ENCODE peak calls at places on chromosomes 4 and X, in five cellular contexts. M is HCT116, F is spleen, I is H1, T is SK-N-SH. J is an unnamed sample.

GRCh38 chr4:6008766-6009385 is 9.4 kb downstream of the C4orf50 start:
- DNase-seq in F (peak; percentile 54), M (no peak), T (no peak), I (no peak), J (no peak)

GRCh38 chrX:51894697-51895336 is 1.4 kb downstream of the MAGED1 start:
- DNase-seq in T (peak; percentile 46), F (no peak), I (peak; percentile 44), M (no peak), J (no peak)

GRCh38 chr4:167100120-167100519 is 134.2 kb downstream of the SPOCK3 start:
- DNase-seq in I (no peak), F (no peak), M (no peak), T (no peak), J (no peak)

GRCh38 chrX:1584237-1585011 is 7.0 kb upstream of the AKAP17A start:
- DNase-seq in I (no peak), M (no peak), T (no peak), F (no peak), J (peak; percentile 15)

GRCh38 chrX:121150217-121150616 is 102.8 kb downstream of the GLUD2 start:
- DNase-seq in F (no peak), I (no peak), M (no peak), T (no peak), J (no peak)

GRCh38 chr4:147938481-147938880 is 206.6 kb downstream of the ARHGAP10 start:
- DNase-seq in I (no peak), T (no peak), M (no peak), F (no peak), J (no peak)

GRCh38 chr4:119667802-119668201 is 39.2 kb upstream of the PDE5A start:
- DNase-seq in F (no peak), I (no peak), T (no peak), M (no peak), J (no peak)

GRCh38 chr4:4759233-4759632 is 100.2 kb upstream of the MSX1 start:
- DNase-seq in M (no peak), F (no peak), T (no peak), I (no peak), J (no peak)

GRCh38 chr4:82421796-82422560 is 8.3 kb downstream of the HNRNPDL start:
- DNase-seq in F (no peak), I (peak; percentile 55), T (no peak), M (no peak), J (no peak)

GRCh38 chrX:147911192-147912022 is at the start of gene FMR1:
- DNase-seq in I (peak; percentile 85), T (peak; percentile 95), M (peak; percentile 67), F (peak; percentile 98), J (peak; percentile 95)

GRCh38 chr4:81359207-81359606 is 112.5 kb downstream of the RASGEF1B start:
- DNase-seq in F (no peak), I (no peak), T (no peak), M (no peak), J (no peak)

GRCh38 chr4:137203601-137204000 is 328.7 kb downstream of the PCDH18 start:
- DNase-seq in F (no peak), T (no peak), M (no peak), I (no peak), J (no peak)

GRCh38 chr4:101418055-101418454 is 70.7 kb upstream of the PPP3CA start:
- DNase-seq in I (no peak), T (no peak), F (peak; percentile 75), M (no peak), J (no peak)

GRCh38 chr4:163467371-163467770 is 6.2 kb downstream of the TKTL2 start:
- DNase-seq in I (no peak), F (no peak), T (no peak), M (no peak), J (no peak)

DNA sequence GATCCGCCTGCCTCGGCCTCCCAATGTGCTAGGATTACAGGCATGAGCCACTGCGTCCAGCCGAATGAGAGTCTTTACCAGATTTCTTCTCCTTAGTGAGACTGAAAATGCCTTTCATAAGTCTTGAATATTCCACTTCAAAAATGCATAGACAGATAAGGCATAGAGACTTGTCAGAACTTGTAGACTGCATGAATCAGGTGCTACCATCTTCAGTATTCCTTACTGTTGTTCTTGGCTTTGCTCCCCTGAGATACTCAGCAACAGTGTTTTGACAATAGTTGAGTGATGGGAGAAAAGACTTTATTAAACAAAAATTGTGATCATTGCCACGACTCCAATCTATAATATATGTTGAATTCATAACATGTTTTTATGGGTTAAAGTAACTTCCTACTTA is 11.0 kb downstream of the TKTL2 start:
- DNase-seq in M (no peak), F (no peak), T (no peak), I (no peak), J (no peak)
- TF ChIP-seq POLR2AphosphoS5 in M (no peak), F (no peak), T (no peak), I (no peak), J (no peak)

DNA sequence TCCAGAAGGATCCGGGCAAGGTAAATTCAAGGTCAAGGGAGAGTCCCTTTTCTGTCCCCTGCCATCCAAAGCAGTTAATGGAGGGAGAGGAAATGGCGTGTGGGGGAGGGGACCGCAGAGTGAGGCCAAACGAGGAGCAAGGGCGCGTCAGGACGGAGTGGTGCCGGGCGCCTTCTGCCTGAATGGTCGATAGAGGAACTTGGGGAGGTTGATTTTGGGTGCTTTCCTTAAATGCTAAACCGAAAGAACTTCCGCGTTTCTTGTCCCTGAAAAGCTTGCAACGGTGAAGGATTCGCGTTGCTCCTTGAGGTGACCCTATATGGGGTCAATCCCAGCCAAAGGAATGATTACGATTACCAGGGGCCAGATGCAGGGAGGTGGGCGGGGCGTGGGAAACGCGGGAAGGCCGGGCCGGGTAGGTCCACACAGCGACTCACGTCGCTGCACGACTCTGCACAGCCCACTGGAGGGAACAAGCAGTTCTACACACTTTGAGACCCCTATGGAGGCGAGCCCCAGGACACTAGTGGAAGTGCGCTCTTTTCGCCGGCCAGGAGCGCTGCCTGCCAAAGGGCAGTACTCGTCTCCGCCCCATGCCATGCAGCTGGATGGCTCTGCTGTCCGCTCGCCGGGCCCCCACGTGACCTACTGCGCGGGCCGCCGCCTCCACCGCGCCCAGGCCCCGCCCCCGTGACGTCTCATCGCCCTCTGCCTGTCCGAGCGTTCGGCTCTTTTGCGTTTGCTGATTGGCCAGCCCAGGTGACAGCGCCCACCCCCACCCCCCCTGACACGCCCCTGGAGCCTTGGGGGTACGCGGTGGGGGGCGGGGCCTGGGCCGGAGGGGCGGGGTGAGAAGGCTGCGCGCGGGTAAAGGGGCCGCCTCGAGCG is 452 bp upstream of the GK start:
- DNase-seq in T (peak; percentile 93), I (peak; percentile 93), F (peak; percentile 98), M (peak; percentile 69), J (peak; percentile 93)
- TF ChIP-seq POLR2AphosphoS5 in T (no peak), I (peak; percentile 86), F (peak; percentile 94), M (no peak), J (peak; percentile 47)

GRCh38 chr4:150315691-150316090 is 237.4 kb downstream of the DCLK2 start:
- DNase-seq in I (no peak), F (no peak), T (no peak), M (no peak), J (no peak)
- TF ChIP-seq POLR2AphosphoS5 in I (no peak), F (no peak), T (no peak), M (no peak), J (no peak)

DNA sequence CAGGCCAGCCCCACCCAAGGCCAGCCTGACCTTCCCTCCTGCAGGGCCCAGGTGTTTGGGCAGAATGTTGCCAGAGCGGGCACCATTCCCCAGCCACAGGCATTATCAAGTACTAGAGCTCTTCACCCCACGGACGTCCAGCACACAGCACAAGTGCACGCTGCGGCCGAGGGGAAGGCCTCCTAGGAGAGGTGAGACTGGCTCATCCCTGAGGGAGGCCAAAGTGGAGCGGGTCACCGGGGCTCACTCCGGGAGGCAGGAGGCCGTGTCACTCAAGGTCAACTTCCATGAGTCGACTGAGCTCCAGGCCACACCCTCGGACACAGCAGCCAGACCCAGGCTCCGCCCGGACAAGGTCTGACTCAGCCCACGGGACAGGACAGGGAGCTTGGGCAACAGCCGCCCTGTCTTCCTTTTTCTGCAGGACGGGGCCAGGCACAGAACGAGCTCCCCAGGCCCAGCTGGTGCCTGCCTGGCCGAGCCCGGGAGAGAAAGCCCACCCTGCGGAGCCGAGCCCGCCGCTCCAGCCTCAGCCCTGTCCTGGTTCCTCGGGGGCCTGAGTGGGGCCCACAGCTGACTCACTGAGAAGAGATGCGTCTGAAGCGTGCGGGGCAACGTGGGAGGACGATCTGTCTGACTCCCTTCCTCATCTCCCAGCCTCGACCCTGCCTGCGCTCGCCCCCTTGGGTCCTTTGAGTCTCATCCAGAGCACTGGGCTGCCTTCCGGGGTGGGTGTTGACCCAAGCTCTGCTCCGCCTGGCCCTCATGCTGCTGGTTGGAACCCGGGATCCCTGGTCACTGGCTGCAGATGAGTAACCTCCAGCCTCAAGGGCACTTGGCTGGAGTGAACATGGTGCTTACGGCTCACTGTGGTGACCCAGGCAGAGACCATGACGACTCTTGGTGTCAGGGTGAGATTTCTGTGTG is 1.6 kb downstream of the SLC49A3 start:
- DNase-seq in M (peak; percentile 66), I (no peak), F (peak; percentile 96), T (peak; percentile 47), J (peak; percentile 90)
- TF ChIP-seq POLR2AphosphoS5 in M (peak; percentile 71), I (no peak), F (peak; percentile 89), T (peak; percentile 20), J (peak; percentile 85)

GRCh38 chr4:84496356-84497219 is 2.5 kb downstream of the NKX6-1 start:
- DNase-seq in F (no peak), M (no peak), T (peak; percentile 42), I (peak; percentile 78), J (no peak)

GRCh38 chr4:84497220-84497834 is 1.8 kb downstream of the NKX6-1 start:
- DNase-seq in T (peak; percentile 46), M (no peak), I (peak; percentile 60), F (no peak), J (no peak)

GRCh38 chr4:84494518-84494917 is 4.6 kb downstream of the NKX6-1 start:
- DNase-seq in I (no peak), T (no peak), M (no peak), F (no peak), J (no peak)

GRCh38 chr4:84497835-84498202 is 1.3 kb downstream of the NKX6-1 start:
- DNase-seq in I (peak; percentile 76), T (no peak), M (no peak), F (no peak), J (no peak)

DNA sequence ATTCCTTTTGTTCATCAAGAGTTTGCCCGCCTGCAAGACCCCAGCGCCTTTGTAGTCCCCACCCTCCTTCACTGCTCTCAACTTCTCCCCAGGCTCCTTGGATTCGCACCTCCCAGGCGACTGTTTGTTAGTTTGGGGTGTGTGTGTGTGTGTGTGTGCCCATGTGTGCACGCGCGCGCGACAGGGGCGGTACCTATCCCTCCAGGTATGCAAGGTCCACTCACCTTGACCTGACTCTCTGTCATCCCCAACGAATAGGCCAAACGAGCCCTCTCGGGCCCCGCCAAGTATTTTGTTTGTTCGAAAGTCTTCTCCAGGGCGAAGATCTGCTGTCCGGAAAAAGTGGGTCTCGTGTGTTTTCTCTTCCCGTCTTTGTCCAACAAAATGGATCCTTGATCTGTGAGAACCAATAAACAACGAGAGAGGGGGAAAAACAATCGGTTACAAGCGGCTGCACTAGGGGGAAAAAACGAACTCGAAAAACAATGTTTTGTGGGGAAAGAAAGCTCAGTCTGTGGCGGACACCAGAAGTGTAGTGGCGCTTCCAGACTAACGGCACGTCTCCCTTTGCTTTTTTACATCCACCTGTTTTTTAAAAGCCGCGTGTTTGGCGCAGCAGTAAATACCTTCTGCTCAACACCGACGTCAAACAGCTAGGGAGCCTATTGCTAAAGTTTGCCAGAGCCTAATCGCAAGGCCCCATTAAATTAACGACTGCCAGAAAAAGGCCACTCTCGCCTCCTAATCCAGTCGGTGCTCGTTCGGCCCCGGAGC is 3.5 kb downstream of the NKX6-1 start:
- DNase-seq in T (no peak), F (no peak), I (peak; percentile 70), M (no peak), J (no peak)
- TF ChIP-seq POLR2AphosphoS5 in T (no peak), F (no peak), I (no peak), M (no peak), J (no peak)

J was measured in stomach.